ENCODE peak calls at places on chromosomes 13 and 19, in eight cellular contexts. S is left ventricle myocardium inferior; Q is mucosa of descending colon; F is pancreas; E is A549; N is ovary; W is mesenchymal stem cell; M is CD8-positive, alpha-beta memory T cell. Y is an unnamed sample.
A peak's percentile ranks its signal among the peaks of the same experiment; 100 is the strongest.

GRCh38 chr13:113122571-113123225 is at the start of gene F10:
- DNase-seq in F (peak; percentile 61), N (peak; percentile 75), M (no peak), E (peak; percentile 17), W (peak; percentile 46), S (peak; percentile 70), Q (peak; percentile 84), Y (peak; percentile 94)

GRCh38 chr19:1266818-1267440 is 2.2 kb upstream of the CIRBP start:
- DNase-seq in W (no peak), F (peak; percentile 65), S (peak; percentile 83), M (peak; percentile 75), E (peak; percentile 56), Q (peak; percentile 91), N (peak; percentile 82), Y (peak; percentile 84)

GRCh38 chr13:27573265-27573664 is 47.1 kb downstream of the LNX2 start:
- DNase-seq in N (no peak), E (peak; percentile 19), Q (no peak), S (no peak), W (peak; percentile 79), M (no peak), F (no peak), Y (no peak)

GRCh38 chr13:43579321-43579720 is 207.5 kb downstream of the ENOX1 start:
- DNase-seq in W (no peak), N (no peak), Q (no peak), M (no peak), F (no peak), S (no peak), E (no peak), Y (no peak)

GRCh38 chr13:49303533-49304252 is 56.0 kb downstream of the CDADC1 start:
- DNase-seq in Q (no peak), M (no peak), W (no peak), S (no peak), F (peak; percentile 41), E (no peak), N (no peak), Y (no peak)

GRCh38 chr13:113918580-113918979 is 54.7 kb upstream of the GAS6 start:
- DNase-seq in S (no peak), F (peak; percentile 9), N (no peak), M (no peak), E (no peak), Q (no peak), W (no peak), Y (no peak)

GRCh38 chr13:114313061-114313860 is 1.0 kb upstream of the CHAMP1 start:
- DNase-seq in F (no peak), W (peak; percentile 9), M (no peak), E (peak; percentile 11), Q (peak; percentile 39), S (no peak), N (no peak), Y (no peak)

GRCh38 chr13:51935326-51936171 is 73.8 kb downstream of the CCDC70 start:
- DNase-seq in E (peak; percentile 29), F (no peak), Q (peak; percentile 73), M (no peak), W (peak; percentile 14), S (no peak), N (no peak), Y (no peak)

GRCh38 chr13:74644239-74644638 is 510.0 kb upstream of the KLF12 start:
- DNase-seq in N (no peak), F (no peak), M (no peak), Q (no peak), E (no peak), S (no peak), W (peak; percentile 58), Y (no peak)

GRCh38 chr19:19432732-19433131 is 27.3 kb downstream of the GATAD2A start:
- DNase-seq in N (no peak), S (no peak), F (no peak), M (no peak), E (no peak), W (no peak), Q (no peak), Y (no peak)
- H3K4me1 ChIP-seq in N (peaks cover 19% of the 10 kb centered on the region), S (peaks cover 84% of the 10 kb centered on the region), F (peaks cover 11% of the 10 kb centered on the region), M (peaks cover 50% of the 10 kb centered on the region), E (no peaks in the 10 kb centered on the region), W (peaks cover 5% of the 10 kb centered on the region), Q (no peaks in the 10 kb centered on the region), Y (no peaks in the 10 kb centered on the region)

GRCh38 chr13:75801388-75801787 is 165.3 kb downstream of the LMO7 start:
- DNase-seq in Q (no peak), W (no peak), E (no peak), F (no peak), S (no peak), N (no peak), M (no peak), Y (no peak)
- H3K4me1 ChIP-seq in Q (peaks cover 8% of the 10 kb centered on the region), W (peaks cover 2% of the 10 kb centered on the region), E (peaks cover 34% of the 10 kb centered on the region), F (no peaks in the 10 kb centered on the region), S (peaks cover 49% of the 10 kb centered on the region), N (no peaks in the 10 kb centered on the region), M (peaks cover 20% of the 10 kb centered on the region), Y (peaks cover 6% of the 10 kb centered on the region)

GRCh38 chr19:18745012-18745735 is 45.9 kb downstream of the COMP start:
- DNase-seq in F (no peak), M (no peak), S (no peak), N (peak; percentile 78), Q (no peak), E (no peak), W (no peak), Y (no peak)
- H3K4me1 ChIP-seq in F (peaks cover 24% of the 10 kb centered on the region), M (no peaks in the 10 kb centered on the region), S (peaks cover 36% of the 10 kb centered on the region), N (peaks cover 12% of the 10 kb centered on the region), Q (peaks cover 32% of the 10 kb centered on the region), E (no peaks in the 10 kb centered on the region), W (peaks cover 17% of the 10 kb centered on the region), Y (no peaks in the 10 kb centered on the region)

GRCh38 chr19:41554902-41555301 is 21.1 kb upstream of the CEACAM21 start:
- DNase-seq in W (peak; percentile 11), S (no peak), E (no peak), N (no peak), M (peak; percentile 60), F (no peak), Q (no peak), Y (no peak)

GRCh38 chr19:41551711-41552110 is 24.3 kb upstream of the CEACAM21 start:
- DNase-seq in M (no peak), F (no peak), E (no peak), Q (no peak), W (no peak), S (no peak), N (no peak), Y (no peak)

GRCh38 chr19:41553804-41554203 is 22.2 kb upstream of the CEACAM21 start:
- DNase-seq in Q (no peak), M (no peak), S (no peak), N (no peak), F (no peak), W (no peak), E (no peak), Y (no peak)

GRCh38 chr19:41552558-41552957 is 23.4 kb upstream of the CEACAM21 start:
- DNase-seq in Q (no peak), S (no peak), N (no peak), F (no peak), E (no peak), W (no peak), M (no peak), Y (no peak)

GRCh38 chr19:41555752-41556151 is 20.2 kb upstream of the CEACAM21 start:
- DNase-seq in W (no peak), F (no peak), E (no peak), M (no peak), Q (no peak), S (no peak), N (no peak), Y (no peak)
- H3K4me1 ChIP-seq in W (no peaks in the 10 kb centered on the region), F (no peaks in the 10 kb centered on the region), E (no peaks in the 10 kb centered on the region), M (peaks cover 73% of the 10 kb centered on the region), Q (no peaks in the 10 kb centered on the region), S (peaks cover 28% of the 10 kb centered on the region), N (no peaks in the 10 kb centered on the region), Y (no peaks in the 10 kb centered on the region)

GRCh38 chr13:46085737-46086136 is 19.1 kb downstream of the CPB2 start:
- DNase-seq in E (no peak), Q (no peak), S (no peak), F (no peak), M (no peak), N (no peak), W (no peak), Y (no peak)
- H3K4me1 ChIP-seq in E (no peaks in the 10 kb centered on the region), Q (no peaks in the 10 kb centered on the region), S (no peaks in the 10 kb centered on the region), F (no peaks in the 10 kb centered on the region), M (no peaks in the 10 kb centered on the region), N (no peaks in the 10 kb centered on the region), W (no peaks in the 10 kb centered on the region), Y (no peaks in the 10 kb centered on the region)

GRCh38 chr13:33228645-33229445 is 56.7 kb downstream of the STARD13 start:
- DNase-seq in Q (no peak), E (peak; percentile 27), F (no peak), N (no peak), S (no peak), W (peak; percentile 96), M (no peak), Y (no peak)
- H3K4me1 ChIP-seq in Q (peaks cover 13% of the 10 kb centered on the region), E (peaks cover 22% of the 10 kb centered on the region), F (peaks cover 4% of the 10 kb centered on the region), N (peaks cover 7% of the 10 kb centered on the region), S (peaks cover 87% of the 10 kb centered on the region), W (peaks cover 16% of the 10 kb centered on the region), M (no peaks in the 10 kb centered on the region), Y (peaks cover 22% of the 10 kb centered on the region)